ENCODE peak calls at places on chromosomes 4 and X, in seven cellular contexts. One of them, this sample, is unnamed.

GRCh38 chr4:25767877-25768475 is 94.8 kb downstream of the SEL1L3 start:
- DNase-seq in HCT116: peak
- DNase-seq in H1: peak
- DNase-seq in K562: peak
- DNase-seq in SK-N-SH: peak
- DNase-seq in HepG2: peak
- DNase-seq in GM12878: no peak
- DNase-seq in this sample: peak

GRCh38 chr4:65386927-65387326 is 283.4 kb downstream of the EPHA5 start:
- DNase-seq in GM12878: no peak
- DNase-seq in H1: no peak
- DNase-seq in HCT116: no peak
- DNase-seq in HepG2: no peak
- DNase-seq in SK-N-SH: no peak
- DNase-seq in K562: no peak
- DNase-seq in this sample: no peak

GRCh38 chr4:110623710-110624015 is 786 bp upstream of the PITX2 start:
- DNase-seq in H1: no peak
- DNase-seq in K562: no peak
- DNase-seq in SK-N-SH: no peak
- DNase-seq in GM12878: no peak
- DNase-seq in HepG2: no peak
- DNase-seq in HCT116: no peak
- DNase-seq in this sample: no peak

GRCh38 chr4:95106408-95106928 is 348.7 kb downstream of the BMPR1B start:
- DNase-seq in SK-N-SH: no peak
- DNase-seq in HCT116: peak
- DNase-seq in K562: no peak
- DNase-seq in HepG2: no peak
- DNase-seq in H1: no peak
- DNase-seq in GM12878: no peak
- DNase-seq in this sample: no peak

GRCh38 chrX:148498067-148498466 is 2.4 kb upstream of the AFF2 start:
- DNase-seq in GM12878: no peak
- DNase-seq in HepG2: no peak
- DNase-seq in K562: no peak
- DNase-seq in HCT116: no peak
- DNase-seq in H1: no peak
- DNase-seq in SK-N-SH: no peak
- DNase-seq in this sample: no peak

GRCh38 chr4:82599336-82599735 is 37.5 kb upstream of the TMEM150C start:
- DNase-seq in HCT116: peak
- DNase-seq in K562: no peak
- DNase-seq in H1: peak
- DNase-seq in HepG2: peak
- DNase-seq in SK-N-SH: no peak
- DNase-seq in GM12878: no peak
- DNase-seq in this sample: no peak

GRCh38 chrX:38561951-38562719 is 793 bp downstream of the TSPAN7 start:
- DNase-seq in HepG2: peak
- DNase-seq in H1: no peak
- DNase-seq in SK-N-SH: peak
- DNase-seq in GM12878: no peak
- DNase-seq in HCT116: no peak
- DNase-seq in K562: no peak
- DNase-seq in this sample: no peak

GRCh38 chr4:7608043-7608442 is 173.3 kb upstream of the PSAPL1 start:
- DNase-seq in K562: no peak
- DNase-seq in H1: no peak
- DNase-seq in HepG2: peak
- DNase-seq in HCT116: no peak
- DNase-seq in GM12878: no peak
- DNase-seq in SK-N-SH: no peak
- DNase-seq in this sample: no peak

GRCh38 chrX:72245461-72246089 is 6.7 kb upstream of the ERCC6L start:
- DNase-seq in SK-N-SH: peak
- DNase-seq in HCT116: peak
- DNase-seq in K562: peak
- DNase-seq in H1: no peak
- DNase-seq in GM12878: no peak
- DNase-seq in HepG2: peak
- DNase-seq in this sample: peak

GRCh38 chr4:8302331-8302730 is 32.8 kb downstream of the HTRA3 start:
- DNase-seq in HepG2: no peak
- DNase-seq in H1: no peak
- DNase-seq in SK-N-SH: no peak
- DNase-seq in GM12878: no peak
- DNase-seq in K562: no peak
- DNase-seq in HCT116: no peak
- DNase-seq in this sample: no peak

GRCh38 chr4:155906554-155907247 is 3.2 kb downstream of the TDO2 start:
- DNase-seq in GM12878: no peak
- DNase-seq in HepG2: no peak
- DNase-seq in HCT116: no peak
- DNase-seq in SK-N-SH: no peak
- DNase-seq in H1: no peak
- DNase-seq in K562: no peak
- DNase-seq in this sample: peak

GRCh38 chr4:165626316-165626715 is 246.7 kb upstream of the TLL1 start:
- DNase-seq in SK-N-SH: no peak
- DNase-seq in H1: no peak
- DNase-seq in GM12878: no peak
- DNase-seq in K562: no peak
- DNase-seq in HepG2: no peak
- DNase-seq in HCT116: no peak
- DNase-seq in this sample: no peak
- TF ChIP-seq JUND in SK-N-SH: no peak
- TF ChIP-seq JUND in H1: no peak
- TF ChIP-seq JUND in GM12878: no peak
- TF ChIP-seq JUND in K562: no peak
- TF ChIP-seq JUND in HepG2: no peak
- TF ChIP-seq JUND in HCT116: no peak
- TF ChIP-seq JUND in this sample: no peak

GRCh38 chr4:61909031-61909430 is 708.9 kb downstream of the ADGRL3 start:
- DNase-seq in HCT116: no peak
- DNase-seq in SK-N-SH: no peak
- DNase-seq in GM12878: no peak
- DNase-seq in K562: no peak
- DNase-seq in HepG2: no peak
- DNase-seq in H1: no peak
- DNase-seq in this sample: no peak
- TF ChIP-seq JUND in HCT116: no peak
- TF ChIP-seq JUND in SK-N-SH: no peak
- TF ChIP-seq JUND in GM12878: no peak
- TF ChIP-seq JUND in K562: no peak
- TF ChIP-seq JUND in HepG2: no peak
- TF ChIP-seq JUND in H1: no peak
- TF ChIP-seq JUND in this sample: no peak

GRCh38 chr4:3375688-3376087 is 66.1 kb upstream of the HGFAC start:
- DNase-seq in HepG2: no peak
- DNase-seq in K562: no peak
- DNase-seq in H1: no peak
- DNase-seq in HCT116: no peak
- DNase-seq in SK-N-SH: peak
- DNase-seq in GM12878: no peak
- DNase-seq in this sample: no peak
- TF ChIP-seq JUND in HepG2: no peak
- TF ChIP-seq JUND in K562: no peak
- TF ChIP-seq JUND in H1: no peak
- TF ChIP-seq JUND in HCT116: no peak
- TF ChIP-seq JUND in SK-N-SH: peak
- TF ChIP-seq JUND in GM12878: no peak
- TF ChIP-seq JUND in this sample: no peak

GRCh38 chrX:108257556-108257955 is 166.0 kb downstream of the ATG4A start:
- DNase-seq in HCT116: no peak
- DNase-seq in HepG2: no peak
- DNase-seq in H1: no peak
- DNase-seq in K562: no peak
- DNase-seq in SK-N-SH: no peak
- DNase-seq in GM12878: no peak
- DNase-seq in this sample: no peak
- TF ChIP-seq JUND in HCT116: no peak
- TF ChIP-seq JUND in HepG2: no peak
- TF ChIP-seq JUND in H1: no peak
- TF ChIP-seq JUND in K562: no peak
- TF ChIP-seq JUND in SK-N-SH: no peak
- TF ChIP-seq JUND in GM12878: no peak
- TF ChIP-seq JUND in this sample: no peak

DNA sequence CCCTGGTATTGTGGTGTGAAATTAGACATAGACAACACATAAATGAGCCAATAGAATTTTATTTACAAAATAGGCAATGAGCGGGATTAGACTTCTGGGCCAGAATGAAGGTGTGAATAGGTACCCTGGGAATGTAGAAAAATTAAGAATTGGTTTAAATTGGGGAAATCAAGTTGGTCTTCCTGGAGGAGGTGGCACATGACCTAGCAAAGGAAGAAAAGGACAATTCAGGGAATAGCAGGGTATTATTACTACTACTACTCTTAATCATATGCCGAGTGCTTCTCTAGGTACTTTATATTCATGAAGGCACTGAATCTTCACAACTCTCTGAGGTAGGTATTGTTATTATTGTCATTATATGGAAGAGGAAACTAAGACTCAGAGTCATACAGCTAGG is 202.1 kb downstream of the LHFPL1 start:
- DNase-seq in SK-N-SH: no peak
- DNase-seq in HepG2: no peak
- DNase-seq in H1: no peak
- DNase-seq in GM12878: no peak
- DNase-seq in HCT116: no peak
- DNase-seq in K562: no peak
- DNase-seq in this sample: no peak
- TF ChIP-seq JUND in SK-N-SH: no peak
- TF ChIP-seq JUND in HepG2: no peak
- TF ChIP-seq JUND in H1: no peak
- TF ChIP-seq JUND in GM12878: no peak
- TF ChIP-seq JUND in HCT116: no peak
- TF ChIP-seq JUND in K562: no peak
- TF ChIP-seq JUND in this sample: no peak

GRCh38 chrX:19670854-19671620 is 155.7 kb upstream of the MAP3K15 start:
- DNase-seq in HCT116: peak
- DNase-seq in SK-N-SH: peak
- DNase-seq in HepG2: peak
- DNase-seq in GM12878: no peak
- DNase-seq in H1: no peak
- DNase-seq in K562: no peak
- DNase-seq in this sample: no peak
- TF ChIP-seq JUND in HCT116: no peak
- TF ChIP-seq JUND in SK-N-SH: peak
- TF ChIP-seq JUND in HepG2: no peak
- TF ChIP-seq JUND in GM12878: no peak
- TF ChIP-seq JUND in H1: no peak
- TF ChIP-seq JUND in K562: no peak
- TF ChIP-seq JUND in this sample: no peak

This sample was measured in T47D.